ENCODE peak calls at places on chromosomes 12 and 14, in five cellular contexts. N, P, Q, A and S are unnamed samples.
A peak's percentile ranks its signal among the peaks of the same experiment; 100 is the strongest.

GRCh38 chr12:56193025-56193578 is 3.8 kb upstream of the SMARCC2 start:
- DNase-seq in A (peak; percentile 83), N (peak; percentile 90), Q (peak; percentile 65), P (peak; percentile 45), S (peak; percentile 53)

GRCh38 chr14:67683821-67684220 is 9.4 kb upstream of the VTI1B start:
- DNase-seq in A (no peak), P (no peak), N (no peak), Q (no peak), S (no peak)

GRCh38 chr14:93702946-93703345 is 85.3 kb downstream of the PRIMA1 start:
- DNase-seq in Q (no peak), P (no peak), N (no peak), A (no peak), S (no peak)

GRCh38 chr14:84435820-84436326 is 1094.1 kb upstream of the FLRT2 start:
- DNase-seq in P (no peak), N (no peak), A (no peak), Q (no peak), S (no peak)

GRCh38 chr12:52975820-52976573 is 27.1 kb downstream of the KRT18 start:
- DNase-seq in N (peak; percentile 55), A (no peak), P (no peak), Q (no peak), S (no peak)

GRCh38 chr12:46351138-46351537 is 21.4 kb downstream of the SLC38A2 start:
- DNase-seq in N (no peak), A (no peak), P (no peak), Q (no peak), S (no peak)

GRCh38 chr12:32983332-32983731 is 86.8 kb upstream of the PKP2 start:
- DNase-seq in A (no peak), N (no peak), Q (no peak), P (no peak), S (no peak)

GRCh38 chr12:121217761-121218160 is 7.8 kb downstream of the P2RX4 start:
- DNase-seq in P (no peak), Q (no peak), A (no peak), N (no peak), S (no peak)

GRCh38 chr14:35335388-35336092 is 43.4 kb downstream of the PSMA6 start:
- DNase-seq in N (no peak), Q (no peak), A (peak; percentile 18), P (no peak), S (no peak)

GRCh38 chr12:94297876-94298520 is 149.6 kb downstream of the PLXNC1 start:
- DNase-seq in P (no peak), N (no peak), A (no peak), Q (no peak), S (no peak)

GRCh38 chr14:100898465-100898864 is 5.1 kb downstream of the RTL1 start:
- DNase-seq in N (no peak), P (no peak), A (no peak), Q (peak; percentile 16), S (no peak)

GRCh38 chr12:122012184-122012583 is 9.5 kb upstream of the BCL7A start:
- DNase-seq in A (no peak), P (no peak), Q (no peak), N (no peak), S (no peak)

GRCh38 chr14:104102282-104102914 is 16.9 kb downstream of the ASPG start:
- DNase-seq in Q (no peak), N (no peak), P (no peak), A (no peak), S (no peak)

GRCh38 chr14:103581206-103581605 is 18.4 kb downstream of the COA8 start:
- DNase-seq in P (no peak), N (no peak), Q (no peak), A (no peak), S (no peak)

GRCh38 chr14:22561661-22562579 is 27.1 kb downstream of the DAD1 start:
- DNase-seq in N (no peak), Q (no peak), P (no peak), A (no peak), S (no peak)

GRCh38 chr14:34496679-34497513 is 34.9 kb upstream of the SPTSSA start:
- DNase-seq in P (peak; percentile 96), A (peak; percentile 99), N (no peak), Q (no peak), S (no peak)

GRCh38 chr12:52126050-52126604 is 46.6 kb downstream of the SMIM41 start:
- DNase-seq in A (no peak), Q (peak; percentile 19), P (no peak), N (no peak), S (no peak)

GRCh38 chr12:77231548-77231947 is 166.2 kb upstream of the E2F7 start:
- DNase-seq in N (no peak), P (no peak), A (no peak), Q (no peak), S (no peak)

GRCh38 chr12:42144174-42144423 is 575 bp downstream of the GXYLT1 start:
- DNase-seq in Q (no peak), A (no peak), P (no peak), N (no peak), S (no peak)

GRCh38 chr12:40946612-40947194 is 241.4 kb upstream of the PDZRN4 start:
- DNase-seq in P (peak; percentile 1), A (peak; percentile 10), N (peak; percentile 30), Q (no peak), S (no peak)

GRCh38 chr12:64883264-64884163 is 59.1 kb downstream of the TBC1D30 start:
- DNase-seq in N (no peak), A (no peak), Q (peak; percentile 34), P (no peak), S (no peak)

GRCh38 chr12:7069386-7069785 is 8.9 kb downstream of the C1S start:
- DNase-seq in P (no peak), Q (peak; percentile 13), A (no peak), N (no peak), S (no peak)

GRCh38 chr12:47867496-47867941 is 37.3 kb downstream of the VDR start:
- DNase-seq in N (no peak), Q (no peak), P (peak; percentile 57), A (peak; percentile 91), S (no peak)

GRCh38 chr12:117101953-117102833 is 3.0 kb upstream of the TESC start:
- DNase-seq in P (no peak), Q (no peak), A (no peak), N (no peak), S (no peak)

GRCh38 chr14:90575781-90576180 is 179.0 kb downstream of the CALM1 start:
- DNase-seq in A (no peak), Q (no peak), N (no peak), P (no peak), S (no peak)

GRCh38 chr12:38502420-38502819 is 185.8 kb downstream of the ALG10B start:
- DNase-seq in N (no peak), P (no peak), A (no peak), Q (no peak), S (no peak)

GRCh38 chr14:99479903-99480855 is 480 bp downstream of the SETD3 start:
- DNase-seq in N (no peak), A (peak; percentile 60), Q (peak; percentile 65), P (peak; percentile 14), S (no peak)

GRCh38 chr12:49766115-49766455 is 24.7 kb downstream of the TMBIM6 start:
- DNase-seq in N (no peak), Q (no peak), P (no peak), A (no peak), S (no peak)

GRCh38 chr12:111204684-111205305 is 164.1 kb downstream of the PHETA1 start:
- DNase-seq in P (no peak), N (no peak), A (no peak), Q (no peak), S (no peak)

GRCh38 chr12:27109339-27110023 is 27.1 kb upstream of the C12orf71 start:
- DNase-seq in Q (no peak), N (no peak), A (peak; percentile 26), P (no peak), S (no peak)

GRCh38 chr12:106380954-106381353 is 23.4 kb downstream of the POLR3B start:
- DNase-seq in A (no peak), N (no peak), Q (no peak), P (no peak), S (no peak)

GRCh38 chr14:52235434-52235833 is 32.1 kb upstream of the PTGDR start:
- DNase-seq in N (no peak), Q (no peak), P (no peak), A (no peak), S (no peak)

GRCh38 chr12:101459642-101460346 is 15.3 kb upstream of the SPIC start:
- DNase-seq in Q (no peak), N (peak; percentile 46), P (no peak), A (peak; percentile 64), S (no peak)

GRCh38 chr12:202081-202731 is 11.8 kb downstream of the SLC6A12 start:
- DNase-seq in N (peak; percentile 64), A (no peak), Q (no peak), P (no peak), S (no peak)

GRCh38 chr12:119176267-119177055 is 2.3 kb upstream of the HSPB8 start:
- DNase-seq in A (peak; percentile 78), N (peak; percentile 84), Q (peak; percentile 78), P (peak; percentile 74), S (no peak)

GRCh38 chr14:53810221-53810620 is 146.4 kb downstream of the BMP4 start:
- DNase-seq in A (no peak), N (no peak), Q (no peak), P (no peak), S (no peak)

GRCh38 chr12:50614167-50614762 is 109.5 kb downstream of the DIP2B start:
- DNase-seq in N (no peak), P (no peak), Q (no peak), A (peak; percentile 76), S (no peak)

GRCh38 chr12:4084631-4085030 is 188.9 kb upstream of the CCND2 start:
- DNase-seq in N (no peak), A (no peak), P (no peak), Q (no peak), S (no peak)

GRCh38 chr14:33916663-33917565 is 34.0 kb downstream of the EGLN3 start:
- DNase-seq in A (no peak), Q (no peak), N (no peak), P (no peak), S (no peak)